ENCODE peak calls at places on chromosomes 12 and 14, in six cellular contexts. L, M, S, Q, U and T are unnamed samples. For H3K4me1, the result is how much of the 10 kb centered on the place peaks cover.

GRCh38 chr14:67385618-67386017 is 25.5 kb downstream of the EIF2S1 start:
- DNase-seq in L (no peak), M (no peak), S (no peak), Q (no peak), U (no peak), T (no peak)

GRCh38 chr14:36227802-36228201 is 51.3 kb upstream of the PTCSC3 start:
- DNase-seq in L (no peak), M (no peak), S (no peak), Q (peak), U (no peak), T (no peak)

GRCh38 chr14:52241102-52241793 is 26.2 kb upstream of the PTGDR start:
- DNase-seq in L (no peak), M (peak), S (no peak), Q (no peak), U (peak), T (no peak)

GRCh38 chr12:121167232-121167820 is 34.6 kb downstream of the P2RX7 start:
- DNase-seq in L (no peak), M (peak), S (no peak), Q (peak), U (peak), T (no peak)

GRCh38 chr12:84599539-84599938 is 313.1 kb downstream of the SLC6A15 start:
- DNase-seq in L (no peak), M (peak), S (no peak), Q (no peak), U (no peak), T (no peak)

GRCh38 chr12:3487027-3487426 is 4.0 kb upstream of the PRMT8 start:
- DNase-seq in L (no peak), M (no peak), S (no peak), Q (no peak), U (no peak), T (no peak)

GRCh38 chr12:106149096-106149784 is 10.5 kb upstream of the NUAK1 start:
- DNase-seq in L (no peak), M (peak), S (no peak), Q (peak), U (peak), T (no peak)

GRCh38 chr12:42862055-42862454 is 272.5 kb upstream of the PRICKLE1 start:
- DNase-seq in L (no peak), M (no peak), S (no peak), Q (no peak), U (peak), T (no peak)

GRCh38 chr14:61934385-61934784 is 172.2 kb downstream of the SNAPC1 start:
- DNase-seq in L (no peak), M (peak), S (no peak), Q (no peak), U (peak), T (no peak)

GRCh38 chr14:55381040-55381439 is 30.6 kb downstream of the ATG14 start:
- DNase-seq in L (no peak), M (no peak), S (no peak), Q (no peak), U (no peak), T (no peak)

DNA sequence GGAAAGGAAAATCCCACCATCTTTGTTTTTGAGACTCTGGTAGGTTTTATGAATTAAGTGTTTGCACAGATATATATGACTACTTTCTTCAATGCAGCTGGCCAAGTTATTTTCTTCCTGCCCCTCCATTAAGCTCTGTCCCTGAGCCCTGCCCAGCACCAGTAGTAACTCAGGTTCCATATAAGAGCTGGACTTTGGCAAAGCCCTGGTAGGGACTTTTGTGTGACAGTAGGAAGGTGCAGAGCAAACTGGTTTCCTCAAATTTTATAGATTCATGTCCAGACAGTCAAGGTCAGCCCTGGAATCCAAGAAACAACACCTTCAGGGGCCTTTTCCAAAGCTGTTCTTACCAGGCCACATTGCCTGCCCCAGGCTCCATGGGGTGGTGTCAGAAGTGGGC is 47.3 kb downstream of the SSPN start:
- DNase-seq in L (no peak), M (no peak), S (no peak), Q (no peak), U (no peak), T (no peak)
- H3K4me1 ChIP-seq in L (under half), M (under half), S (under half), Q (under half), U (under half), T (under half)

GRCh38 chr12:124836759-124837158 is 26.9 kb downstream of the SCARB1 start:
- DNase-seq in L (no peak), M (no peak), S (no peak), Q (peak), U (no peak), T (no peak)
- H3K4me1 ChIP-seq in L (under half), M (under half), S (under half), Q (under half), U (under half), T (under half)

GRCh38 chr12:101697197-101697929 is at the start of gene CHPT1:
- DNase-seq in L (peak), M (peak), S (peak), Q (peak), U (peak), T (peak)

GRCh38 chr12:101700299-101700820 is 2.9 kb downstream of the CHPT1 start:
- DNase-seq in L (no peak), M (no peak), S (no peak), Q (no peak), U (no peak), T (no peak)

GRCh38 chr12:101696477-101697196 is 803 bp upstream of the CHPT1 start:
- DNase-seq in L (no peak), M (peak), S (peak), Q (peak), U (peak), T (peak)

GRCh38 chr12:101697930-101698781 is 716 bp downstream of the CHPT1 start:
- DNase-seq in L (peak), M (peak), S (peak), Q (peak), U (peak), T (peak)

GRCh38 chr12:101698782-101699347 is 1.4 kb downstream of the CHPT1 start:
- DNase-seq in L (no peak), M (peak), S (peak), Q (no peak), U (peak), T (no peak)
- H3K4me1 ChIP-seq in L (under half), M (under half), S (under half), Q (under half), U (under half), T (half or more)

GRCh38 chr14:66365388-66365787 is 120.8 kb upstream of the CCDC196 start:
- DNase-seq in L (no peak), M (no peak), S (no peak), Q (no peak), U (no peak), T (no peak)
- H3K4me1 ChIP-seq in L (under half), M (under half), S (under half), Q (under half), U (under half), T (under half)

GRCh38 chr12:54389536-54390175 is 5.1 kb upstream of the ZNF385A start:
- DNase-seq in L (peak), M (no peak), S (no peak), Q (no peak), U (no peak), T (no peak)
- H3K4me1 ChIP-seq in L (under half), M (under half), S (half or more), Q (under half), U (half or more), T (under half)

GRCh38 chr12:108722463-108722862 is 8.9 kb downstream of the CORO1C start:
- DNase-seq in L (no peak), M (peak), S (no peak), Q (no peak), U (no peak), T (no peak)
- H3K4me1 ChIP-seq in L (under half), M (half or more), S (half or more), Q (under half), U (under half), T (half or more)